ENCODE peak calls at places on chromosomes 4 and X, in five cellular contexts. One of them, this sample, is unnamed.

GRCh38 chrX:28851871-28852270 is 264.6 kb downstream of the IL1RAPL1 start:
- DNase-seq in tibial nerve: no peak
- DNase-seq in upper lobe of right lung: no peak
- DNase-seq in aorta: no peak
- DNase-seq in stomach: no peak
- DNase-seq in this sample: no peak

GRCh38 chrX:153925739-153926593 is at the start of gene ARHGAP4:
- DNase-seq in aorta: no peak
- DNase-seq in upper lobe of right lung: peak; percentile 71
- DNase-seq in tibial nerve: no peak
- DNase-seq in stomach: no peak
- DNase-seq in this sample: no peak

GRCh38 chr4:87461281-87461700 is 38.9 kb downstream of the NUDT9 start:
- DNase-seq in tibial nerve: no peak
- DNase-seq in upper lobe of right lung: no peak
- DNase-seq in stomach: no peak
- DNase-seq in aorta: no peak
- DNase-seq in this sample: no peak

GRCh38 chrX:17597836-17598434 is 139.4 kb upstream of the SCML1 start:
- DNase-seq in stomach: peak; percentile 86
- DNase-seq in aorta: peak; percentile 91
- DNase-seq in upper lobe of right lung: peak; percentile 77
- DNase-seq in tibial nerve: peak; percentile 77
- DNase-seq in this sample: no peak

GRCh38 chrX:56745019-56745418 is 16.0 kb downstream of the NBDY start:
- DNase-seq in aorta: no peak
- DNase-seq in stomach: no peak
- DNase-seq in upper lobe of right lung: no peak
- DNase-seq in tibial nerve: no peak
- DNase-seq in this sample: no peak

GRCh38 chr4:93764647-93765246 is 63.8 kb upstream of the ATOH1 start:
- DNase-seq in aorta: no peak
- DNase-seq in tibial nerve: peak; percentile 65
- DNase-seq in stomach: no peak
- DNase-seq in upper lobe of right lung: no peak
- DNase-seq in this sample: no peak

GRCh38 chr4:181957088-181957487 is 286.1 kb upstream of the TENM3 start:
- DNase-seq in aorta: no peak
- DNase-seq in tibial nerve: no peak
- DNase-seq in stomach: no peak
- DNase-seq in upper lobe of right lung: no peak
- DNase-seq in this sample: no peak

GRCh38 chrX:130299279-130300009 is 30.7 kb upstream of the ZNF280C start:
- DNase-seq in tibial nerve: no peak
- DNase-seq in upper lobe of right lung: no peak
- DNase-seq in stomach: peak; percentile 44
- DNase-seq in aorta: no peak
- DNase-seq in this sample: no peak

GRCh38 chr4:142778430-142778829 is 67.7 kb downstream of the INPP4B start:
- DNase-seq in tibial nerve: no peak
- DNase-seq in aorta: no peak
- DNase-seq in upper lobe of right lung: no peak
- DNase-seq in stomach: no peak
- DNase-seq in this sample: no peak

GRCh38 chr4:138984647-138985046 is 30.9 kb upstream of the NOCT start:
- DNase-seq in upper lobe of right lung: no peak
- DNase-seq in aorta: no peak
- DNase-seq in tibial nerve: no peak
- DNase-seq in stomach: no peak
- DNase-seq in this sample: no peak

GRCh38 chrX:149848855-149849254 is 32.1 kb upstream of the MAGEA8 start:
- DNase-seq in aorta: no peak
- DNase-seq in upper lobe of right lung: no peak
- DNase-seq in tibial nerve: no peak
- DNase-seq in stomach: no peak
- DNase-seq in this sample: no peak

GRCh38 chr4:10569491-10569890 is 112.3 kb upstream of the ZNF518B start:
- DNase-seq in aorta: no peak
- DNase-seq in tibial nerve: no peak
- DNase-seq in upper lobe of right lung: no peak
- DNase-seq in stomach: no peak
- DNase-seq in this sample: no peak

GRCh38 chr4:109009909-109010308 is 247.1 kb upstream of the ETNPPL start:
- DNase-seq in stomach: no peak
- DNase-seq in upper lobe of right lung: no peak
- DNase-seq in tibial nerve: no peak
- DNase-seq in aorta: no peak
- DNase-seq in this sample: no peak

GRCh38 chrX:46324166-46324565 is 221.1 kb downstream of the ZNF674 start:
- DNase-seq in aorta: no peak
- DNase-seq in stomach: no peak
- DNase-seq in tibial nerve: no peak
- DNase-seq in upper lobe of right lung: no peak
- DNase-seq in this sample: no peak

GRCh38 chr4:8201341-8201781 is 2.3 kb downstream of the SH3TC1 start:
- DNase-seq in aorta: no peak
- DNase-seq in tibial nerve: no peak
- DNase-seq in stomach: no peak
- DNase-seq in upper lobe of right lung: no peak
- DNase-seq in this sample: no peak

GRCh38 chr4:111198426-111198825 is 575.5 kb upstream of the PITX2 start:
- DNase-seq in stomach: no peak
- DNase-seq in aorta: no peak
- DNase-seq in upper lobe of right lung: no peak
- DNase-seq in tibial nerve: no peak
- DNase-seq in this sample: no peak

GRCh38 chrX:71556026-71556425 is 22.2 kb upstream of the GCNA start:
- DNase-seq in stomach: no peak
- DNase-seq in upper lobe of right lung: no peak
- DNase-seq in aorta: no peak
- DNase-seq in tibial nerve: no peak
- DNase-seq in this sample: no peak

GRCh38 chrX:17697191-17697590 is 40.1 kb upstream of the SCML1 start:
- DNase-seq in tibial nerve: no peak
- DNase-seq in upper lobe of right lung: no peak
- DNase-seq in stomach: no peak
- DNase-seq in aorta: no peak
- DNase-seq in this sample: no peak

GRCh38 chrX:132219343-132219768 is at the start of gene RAP2C:
- DNase-seq in stomach: peak; percentile 76
- DNase-seq in tibial nerve: peak; percentile 80
- DNase-seq in aorta: peak; percentile 87
- DNase-seq in upper lobe of right lung: peak; percentile 81
- DNase-seq in this sample: no peak

GRCh38 chr4:181646864-181647263 is 596.3 kb upstream of the TENM3 start:
- DNase-seq in aorta: no peak
- DNase-seq in upper lobe of right lung: no peak
- DNase-seq in tibial nerve: no peak
- DNase-seq in stomach: no peak
- DNase-seq in this sample: no peak

GRCh38 chr4:74331252-74331651 is 23.0 kb downstream of the EPGN start:
- DNase-seq in aorta: no peak
- DNase-seq in upper lobe of right lung: no peak
- DNase-seq in tibial nerve: no peak
- DNase-seq in stomach: no peak
- DNase-seq in this sample: no peak

GRCh38 chrX:148659481-148659880 is 159.1 kb downstream of the AFF2 start:
- DNase-seq in stomach: no peak
- DNase-seq in tibial nerve: no peak
- DNase-seq in upper lobe of right lung: no peak
- DNase-seq in aorta: no peak
- DNase-seq in this sample: no peak

GRCh38 chrX:14777484-14777883 is 95.4 kb downstream of the FANCB start:
- DNase-seq in upper lobe of right lung: no peak
- DNase-seq in aorta: no peak
- DNase-seq in tibial nerve: no peak
- DNase-seq in stomach: no peak
- DNase-seq in this sample: no peak

GRCh38 chr4:54155936-54156335 is 56.0 kb downstream of the GSX2 start:
- DNase-seq in stomach: no peak
- DNase-seq in aorta: no peak
- DNase-seq in upper lobe of right lung: no peak
- DNase-seq in tibial nerve: no peak
- DNase-seq in this sample: no peak

GRCh38 chr4:138804705-138805104 is 210.9 kb upstream of the NOCT start:
- DNase-seq in stomach: no peak
- DNase-seq in aorta: no peak
- DNase-seq in tibial nerve: no peak
- DNase-seq in upper lobe of right lung: no peak
- DNase-seq in this sample: no peak

GRCh38 chrX:49868739-49869138 is 10.5 kb upstream of the USP27X start:
- DNase-seq in upper lobe of right lung: no peak
- DNase-seq in aorta: no peak
- DNase-seq in stomach: no peak
- DNase-seq in tibial nerve: no peak
- DNase-seq in this sample: no peak
- H3K27ac ChIP-seq in upper lobe of right lung: no peak overlapping the region
- H3K27ac ChIP-seq in aorta: no peak overlapping the region
- H3K27ac ChIP-seq in stomach: no peak overlapping the region
- H3K27ac ChIP-seq in tibial nerve: no peak overlapping the region
- H3K27ac ChIP-seq in this sample: no peak overlapping the region

GRCh38 chr4:183155450-183156184 is 56.6 kb downstream of the WWC2 start:
- DNase-seq in upper lobe of right lung: no peak
- DNase-seq in tibial nerve: no peak
- DNase-seq in aorta: no peak
- DNase-seq in stomach: no peak
- DNase-seq in this sample: no peak
- H3K4me3 ChIP-seq in upper lobe of right lung: no peak overlapping the region
- H3K4me3 ChIP-seq in tibial nerve: no peak overlapping the region
- H3K4me3 ChIP-seq in aorta: no peak overlapping the region
- H3K4me3 ChIP-seq in stomach: no peak overlapping the region
- H3K4me3 ChIP-seq in this sample: no peak overlapping the region

GRCh38 chrX:69085826-69086225 is 79.4 kb downstream of the PJA1 start:
- DNase-seq in aorta: no peak
- DNase-seq in upper lobe of right lung: no peak
- DNase-seq in tibial nerve: no peak
- DNase-seq in stomach: no peak
- DNase-seq in this sample: no peak
- H3K4me1 ChIP-seq in aorta: no peaks in the 10 kb centered on the region
- H3K4me1 ChIP-seq in upper lobe of right lung: no peaks in the 10 kb centered on the region
- H3K4me1 ChIP-seq in tibial nerve: no peaks in the 10 kb centered on the region
- H3K4me1 ChIP-seq in stomach: no peaks in the 10 kb centered on the region
- H3K4me1 ChIP-seq in this sample: peaks cover 2% of the 10 kb centered on the region

GRCh38 chr4:119526786-119527550 is 101.6 kb downstream of the PDE5A start:
- DNase-seq in tibial nerve: no peak
- DNase-seq in stomach: no peak
- DNase-seq in upper lobe of right lung: no peak
- DNase-seq in aorta: no peak
- DNase-seq in this sample: no peak

GRCh38 chr4:119529788-119530187 is 98.8 kb downstream of the PDE5A start:
- DNase-seq in tibial nerve: no peak
- DNase-seq in stomach: no peak
- DNase-seq in upper lobe of right lung: no peak
- DNase-seq in aorta: no peak
- DNase-seq in this sample: no peak

GRCh38 chr4:119525005-119525749 is 103.4 kb downstream of the PDE5A start:
- DNase-seq in aorta: no peak
- DNase-seq in upper lobe of right lung: no peak
- DNase-seq in tibial nerve: no peak
- DNase-seq in stomach: no peak
- DNase-seq in this sample: no peak

GRCh38 chr4:119523399-119523798 is 105.2 kb downstream of the PDE5A start:
- DNase-seq in aorta: no peak
- DNase-seq in upper lobe of right lung: no peak
- DNase-seq in tibial nerve: no peak
- DNase-seq in stomach: no peak
- DNase-seq in this sample: no peak

DNA sequence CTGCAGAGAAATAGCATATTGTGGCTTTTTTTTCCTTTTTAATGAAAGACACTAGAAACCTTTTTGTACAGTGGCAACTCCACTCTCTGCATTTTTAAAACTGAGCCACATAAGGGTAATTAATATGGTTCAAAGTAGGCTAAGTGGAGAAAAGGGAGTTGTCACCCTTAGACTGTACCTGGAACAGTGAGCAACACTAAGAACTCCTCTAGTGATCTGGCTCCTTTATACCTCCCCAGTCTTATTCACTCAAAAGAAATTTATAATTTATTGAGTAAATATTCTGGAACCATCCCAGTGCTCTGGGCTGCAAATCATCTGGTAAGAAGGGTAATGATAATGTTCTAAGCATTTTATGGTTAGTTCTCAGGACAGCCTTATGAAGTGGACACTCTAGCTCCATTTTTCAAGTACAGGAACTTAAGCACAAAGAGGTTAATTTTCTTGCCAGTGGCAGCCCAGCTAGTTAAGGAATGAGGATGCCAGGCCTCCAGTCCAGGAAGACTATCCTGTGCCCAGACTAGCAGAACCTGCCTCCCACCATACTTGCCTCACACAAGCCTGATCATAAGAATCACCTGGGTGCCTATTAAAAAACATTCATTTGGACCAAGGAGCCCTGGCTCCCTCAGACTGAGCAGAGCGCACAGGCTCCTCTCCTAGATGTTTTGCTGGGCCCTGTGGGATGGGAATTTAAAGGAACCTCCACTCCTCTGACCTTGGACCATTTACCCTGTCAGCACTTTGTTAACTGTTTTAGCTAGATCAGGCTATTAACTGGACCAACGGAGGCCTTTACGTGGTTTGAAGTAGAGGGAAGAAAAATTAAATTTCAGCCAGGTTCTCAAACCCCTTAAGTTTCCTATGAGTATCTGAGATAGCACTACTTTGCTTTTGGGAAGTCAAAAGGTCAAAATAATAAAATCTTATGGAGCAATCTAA is 102.6 kb downstream of the PDE5A start:
- DNase-seq in upper lobe of right lung: no peak
- DNase-seq in aorta: no peak
- DNase-seq in stomach: no peak
- DNase-seq in tibial nerve: no peak
- DNase-seq in this sample: no peak
- H3K27ac ChIP-seq in upper lobe of right lung: peak overlapping the region; percentile 18
- H3K27ac ChIP-seq in aorta: peak overlapping the region; percentile 98
- H3K27ac ChIP-seq in stomach: peak overlapping the region; percentile 24
- H3K27ac ChIP-seq in tibial nerve: peak overlapping the region; percentile 5
- H3K27ac ChIP-seq in this sample: no peak overlapping the region